ENCODE peak calls at places on chromosomes 2 and 18, in nine cellular contexts. One of them, this sample, is unnamed.

GRCh38 chr2:208134928-208135586 is 5.4 kb upstream of the CRYGC start:
- DNase-seq in iPS DF 6.9: no peak
- DNase-seq in CD8-positive, alpha-beta memory T cell: peak; percentile 14
- DNase-seq in stimulated activated CD8-positive, alpha-beta memory T cell treated with anti-CD3 and anti-CD28 coated beads, Interleukin-15, amount 100 ng/mL, for 24 hours: no peak
- DNase-seq in NCI-H2107: no peak
- DNase-seq in neuronal stem cell: no peak
- DNase-seq in PC-3: peak; percentile 53
- DNase-seq in left cardiac atrium: no peak
- DNase-seq in bronchial epithelial cell: peak; percentile 16
- DNase-seq in this sample: peak; percentile 35

GRCh38 chr18:25927830-25928229 is 162.6 kb downstream of the SS18 start:
- DNase-seq in stimulated activated CD8-positive, alpha-beta memory T cell treated with anti-CD3 and anti-CD28 coated beads, Interleukin-15, amount 100 ng/mL, for 24 hours: no peak
- DNase-seq in CD8-positive, alpha-beta memory T cell: no peak
- DNase-seq in iPS DF 6.9: no peak
- DNase-seq in NCI-H2107: no peak
- DNase-seq in neuronal stem cell: no peak
- DNase-seq in PC-3: no peak
- DNase-seq in bronchial epithelial cell: no peak
- DNase-seq in left cardiac atrium: no peak
- DNase-seq in this sample: no peak

GRCh38 chr2:108923019-108923700 is 65.9 kb downstream of the EDAR start:
- DNase-seq in PC-3: peak; percentile 91
- DNase-seq in neuronal stem cell: no peak
- DNase-seq in left cardiac atrium: no peak
- DNase-seq in iPS DF 6.9: no peak
- DNase-seq in bronchial epithelial cell: peak; percentile 99
- DNase-seq in CD8-positive, alpha-beta memory T cell: no peak
- DNase-seq in NCI-H2107: no peak
- DNase-seq in stimulated activated CD8-positive, alpha-beta memory T cell treated with anti-CD3 and anti-CD28 coated beads, Interleukin-15, amount 100 ng/mL, for 24 hours: no peak
- DNase-seq in this sample: peak; percentile 96

GRCh38 chr2:240186191-240186725 is 45.8 kb upstream of the OTOS start:
- DNase-seq in neuronal stem cell: no peak
- DNase-seq in PC-3: no peak
- DNase-seq in bronchial epithelial cell: no peak
- DNase-seq in NCI-H2107: no peak
- DNase-seq in CD8-positive, alpha-beta memory T cell: no peak
- DNase-seq in iPS DF 6.9: no peak
- DNase-seq in left cardiac atrium: no peak
- DNase-seq in stimulated activated CD8-positive, alpha-beta memory T cell treated with anti-CD3 and anti-CD28 coated beads, Interleukin-15, amount 100 ng/mL, for 24 hours: no peak
- DNase-seq in this sample: no peak

GRCh38 chr2:86249843-86250402 is 50.7 kb downstream of the MRPL35 start:
- DNase-seq in neuronal stem cell: no peak
- DNase-seq in CD8-positive, alpha-beta memory T cell: no peak
- DNase-seq in NCI-H2107: no peak
- DNase-seq in bronchial epithelial cell: no peak
- DNase-seq in iPS DF 6.9: no peak
- DNase-seq in PC-3: no peak
- DNase-seq in left cardiac atrium: no peak
- DNase-seq in stimulated activated CD8-positive, alpha-beta memory T cell treated with anti-CD3 and anti-CD28 coated beads, Interleukin-15, amount 100 ng/mL, for 24 hours: no peak
- DNase-seq in this sample: no peak

GRCh38 chr2:177362499-177362898 is 30.1 kb upstream of the AGPS start:
- DNase-seq in left cardiac atrium: no peak
- DNase-seq in iPS DF 6.9: no peak
- DNase-seq in bronchial epithelial cell: no peak
- DNase-seq in NCI-H2107: no peak
- DNase-seq in PC-3: no peak
- DNase-seq in neuronal stem cell: no peak
- DNase-seq in stimulated activated CD8-positive, alpha-beta memory T cell treated with anti-CD3 and anti-CD28 coated beads, Interleukin-15, amount 100 ng/mL, for 24 hours: no peak
- DNase-seq in CD8-positive, alpha-beta memory T cell: no peak
- DNase-seq in this sample: no peak

GRCh38 chr2:193141-193552 is 70.7 kb downstream of the SH3YL1 start:
- DNase-seq in neuronal stem cell: no peak
- DNase-seq in iPS DF 6.9: no peak
- DNase-seq in bronchial epithelial cell: no peak
- DNase-seq in PC-3: no peak
- DNase-seq in CD8-positive, alpha-beta memory T cell: no peak
- DNase-seq in left cardiac atrium: no peak
- DNase-seq in NCI-H2107: no peak
- DNase-seq in stimulated activated CD8-positive, alpha-beta memory T cell treated with anti-CD3 and anti-CD28 coated beads, Interleukin-15, amount 100 ng/mL, for 24 hours: no peak
- DNase-seq in this sample: peak; percentile 6

GRCh38 chr18:34647251-34647650 is 62.8 kb upstream of the DTNA start:
- DNase-seq in CD8-positive, alpha-beta memory T cell: no peak
- DNase-seq in PC-3: no peak
- DNase-seq in neuronal stem cell: no peak
- DNase-seq in left cardiac atrium: no peak
- DNase-seq in iPS DF 6.9: peak; percentile 61
- DNase-seq in NCI-H2107: no peak
- DNase-seq in bronchial epithelial cell: no peak
- DNase-seq in stimulated activated CD8-positive, alpha-beta memory T cell treated with anti-CD3 and anti-CD28 coated beads, Interleukin-15, amount 100 ng/mL, for 24 hours: no peak
- DNase-seq in this sample: no peak

GRCh38 chr2:207202645-207203044 is 36.9 kb upstream of the KLF7 start:
- DNase-seq in left cardiac atrium: no peak
- DNase-seq in iPS DF 6.9: peak; percentile 37
- DNase-seq in stimulated activated CD8-positive, alpha-beta memory T cell treated with anti-CD3 and anti-CD28 coated beads, Interleukin-15, amount 100 ng/mL, for 24 hours: no peak
- DNase-seq in NCI-H2107: no peak
- DNase-seq in CD8-positive, alpha-beta memory T cell: no peak
- DNase-seq in bronchial epithelial cell: peak; percentile 51
- DNase-seq in PC-3: peak; percentile 71
- DNase-seq in neuronal stem cell: peak; percentile 73
- DNase-seq in this sample: peak; percentile 63

GRCh38 chr2:50591642-50592041 is 440.3 kb downstream of the NRXN1 start:
- DNase-seq in iPS DF 6.9: no peak
- DNase-seq in PC-3: no peak
- DNase-seq in NCI-H2107: no peak
- DNase-seq in left cardiac atrium: peak; percentile 68
- DNase-seq in CD8-positive, alpha-beta memory T cell: no peak
- DNase-seq in stimulated activated CD8-positive, alpha-beta memory T cell treated with anti-CD3 and anti-CD28 coated beads, Interleukin-15, amount 100 ng/mL, for 24 hours: no peak
- DNase-seq in bronchial epithelial cell: no peak
- DNase-seq in neuronal stem cell: no peak
- DNase-seq in this sample: no peak